ENCODE peak calls at places on chromosomes 1 and 21, in five cellular contexts. One of them, this sample, is unnamed.

GRCh38 chr1:203424861-203425667 is 50.5 kb upstream of the PRELP start:
- DNase-seq in IMR-90: peak; percentile 53
- DNase-seq in epithelial cell of esophagus: no peak
- DNase-seq in AG09319: no peak
- DNase-seq in glutamatergic neuron: no peak
- DNase-seq in this sample: no peak

GRCh38 chr1:184791199-184791935 is 36.7 kb upstream of the EDEM3 start:
- DNase-seq in IMR-90: peak; percentile 77
- DNase-seq in epithelial cell of esophagus: no peak
- DNase-seq in AG09319: no peak
- DNase-seq in glutamatergic neuron: no peak
- DNase-seq in this sample: no peak

GRCh38 chr1:50967416-50968020 is 2.5 kb upstream of the CDKN2C start:
- DNase-seq in IMR-90: no peak
- DNase-seq in epithelial cell of esophagus: no peak
- DNase-seq in AG09319: no peak
- DNase-seq in glutamatergic neuron: no peak
- DNase-seq in this sample: no peak

GRCh38 chr1:13965770-13966398 is 265.9 kb downstream of the PRDM2 start:
- DNase-seq in IMR-90: peak; percentile 26
- DNase-seq in epithelial cell of esophagus: peak; percentile 52
- DNase-seq in AG09319: no peak
- DNase-seq in glutamatergic neuron: peak; percentile 74
- DNase-seq in this sample: peak; percentile 44

GRCh38 chr1:166951050-166951449 is 24.3 kb downstream of the ILDR2 start:
- DNase-seq in IMR-90: no peak
- DNase-seq in epithelial cell of esophagus: no peak
- DNase-seq in AG09319: no peak
- DNase-seq in glutamatergic neuron: no peak
- DNase-seq in this sample: no peak

GRCh38 chr1:196680107-196680506 is 28.3 kb downstream of the CFH start:
- DNase-seq in IMR-90: peak; percentile 60
- DNase-seq in epithelial cell of esophagus: peak; percentile 42
- DNase-seq in AG09319: no peak
- DNase-seq in glutamatergic neuron: no peak
- DNase-seq in this sample: no peak

GRCh38 chr1:59445040-59445439 is 148.1 kb downstream of the FGGY start:
- DNase-seq in IMR-90: no peak
- DNase-seq in epithelial cell of esophagus: peak; percentile 82
- DNase-seq in AG09319: no peak
- DNase-seq in glutamatergic neuron: no peak
- DNase-seq in this sample: peak; percentile 71

GRCh38 chr1:33319186-33319948 is 1.5 kb downstream of the A3GALT2 start:
- DNase-seq in IMR-90: no peak
- DNase-seq in epithelial cell of esophagus: no peak
- DNase-seq in AG09319: no peak
- DNase-seq in glutamatergic neuron: no peak
- DNase-seq in this sample: no peak

GRCh38 chr1:207495816-207496792 is at the start of gene CR1:
- DNase-seq in IMR-90: no peak
- DNase-seq in epithelial cell of esophagus: no peak
- DNase-seq in AG09319: no peak
- DNase-seq in glutamatergic neuron: peak; percentile 58
- DNase-seq in this sample: peak; percentile 54

GRCh38 chr1:3352952-3353331 is 101.5 kb upstream of the ARHGEF16 start:
- DNase-seq in IMR-90: no peak
- DNase-seq in epithelial cell of esophagus: no peak
- DNase-seq in AG09319: no peak
- DNase-seq in glutamatergic neuron: no peak
- DNase-seq in this sample: no peak

GRCh38 chr21:44920694-44921604 is at the start of gene ITGB2:
- DNase-seq in IMR-90: no peak
- DNase-seq in epithelial cell of esophagus: no peak
- DNase-seq in AG09319: no peak
- DNase-seq in glutamatergic neuron: peak; percentile 21
- DNase-seq in this sample: peak; percentile 69

GRCh38 chr1:30665621-30666020 is 57.8 kb downstream of the MATN1 start:
- DNase-seq in IMR-90: no peak
- DNase-seq in epithelial cell of esophagus: no peak
- DNase-seq in AG09319: no peak
- DNase-seq in glutamatergic neuron: peak; percentile 4
- DNase-seq in this sample: no peak

GRCh38 chr21:39595465-39595864 is 17.3 kb upstream of the B3GALT5 start:
- DNase-seq in IMR-90: no peak
- DNase-seq in epithelial cell of esophagus: no peak
- DNase-seq in AG09319: no peak
- DNase-seq in glutamatergic neuron: no peak
- DNase-seq in this sample: no peak

GRCh38 chr1:156705321-156705917 is at the start of gene CRABP2:
- DNase-seq in IMR-90: no peak
- DNase-seq in epithelial cell of esophagus: peak; percentile 41
- DNase-seq in AG09319: no peak
- DNase-seq in glutamatergic neuron: peak; percentile 61
- DNase-seq in this sample: no peak

GRCh38 chr1:203028784-203029553 is 2.7 kb downstream of the PPFIA4 start:
- DNase-seq in IMR-90: no peak
- DNase-seq in epithelial cell of esophagus: no peak
- DNase-seq in AG09319: no peak
- DNase-seq in glutamatergic neuron: peak; percentile 58
- DNase-seq in this sample: no peak

GRCh38 chr1:18574754-18575153 is 55.9 kb upstream of the PAX7 start:
- DNase-seq in IMR-90: no peak
- DNase-seq in epithelial cell of esophagus: no peak
- DNase-seq in AG09319: no peak
- DNase-seq in glutamatergic neuron: no peak
- DNase-seq in this sample: no peak

GRCh38 chr21:44380876-44381275 is 27.5 kb downstream of the TRPM2 start:
- DNase-seq in IMR-90: no peak
- DNase-seq in epithelial cell of esophagus: no peak
- DNase-seq in AG09319: no peak
- DNase-seq in glutamatergic neuron: no peak
- DNase-seq in this sample: no peak

GRCh38 chr1:201758508-201759050 is 70.4 kb upstream of the IPO9 start:
- DNase-seq in IMR-90: no peak
- DNase-seq in epithelial cell of esophagus: no peak
- DNase-seq in AG09319: no peak
- DNase-seq in glutamatergic neuron: no peak
- DNase-seq in this sample: no peak

GRCh38 chr1:89102055-89102454 is 23.9 kb downstream of the GBP2 start:
- DNase-seq in IMR-90: no peak
- DNase-seq in epithelial cell of esophagus: no peak
- DNase-seq in AG09319: no peak
- DNase-seq in glutamatergic neuron: no peak
- DNase-seq in this sample: no peak

GRCh38 chr1:160827418-160827817 is 31.4 kb downstream of the LY9 start:
- DNase-seq in IMR-90: no peak
- DNase-seq in epithelial cell of esophagus: peak; percentile 83
- DNase-seq in AG09319: no peak
- DNase-seq in glutamatergic neuron: no peak
- DNase-seq in this sample: peak; percentile 30

GRCh38 chr1:216533786-216534185 is 110.5 kb upstream of the USH2A start:
- DNase-seq in IMR-90: no peak
- DNase-seq in epithelial cell of esophagus: no peak
- DNase-seq in AG09319: no peak
- DNase-seq in glutamatergic neuron: no peak
- DNase-seq in this sample: no peak

GRCh38 chr1:61427516-61427915 is 297.4 kb downstream of the TM2D1 start:
- DNase-seq in IMR-90: no peak
- DNase-seq in epithelial cell of esophagus: no peak
- DNase-seq in AG09319: no peak
- DNase-seq in glutamatergic neuron: no peak
- DNase-seq in this sample: no peak

GRCh38 chr1:229621663-229622062 is 4.3 kb downstream of the TAF5L start:
- DNase-seq in IMR-90: peak; percentile 19
- DNase-seq in epithelial cell of esophagus: peak; percentile 13
- DNase-seq in AG09319: no peak
- DNase-seq in glutamatergic neuron: no peak
- DNase-seq in this sample: no peak
- TF ChIP-seq CTCF in IMR-90: no peak
- TF ChIP-seq CTCF in epithelial cell of esophagus: no peak
- TF ChIP-seq CTCF in AG09319: no peak
- TF ChIP-seq CTCF in glutamatergic neuron: no peak
- TF ChIP-seq CTCF in this sample: no peak

GRCh38 chr1:231584117-231584516 is 42.5 kb upstream of the DISC1 start:
- DNase-seq in IMR-90: peak; percentile 82
- DNase-seq in epithelial cell of esophagus: peak; percentile 66
- DNase-seq in AG09319: no peak
- DNase-seq in glutamatergic neuron: no peak
- DNase-seq in this sample: no peak
- TF ChIP-seq CTCF in IMR-90: peak; percentile 42
- TF ChIP-seq CTCF in epithelial cell of esophagus: peak; percentile 31
- TF ChIP-seq CTCF in AG09319: no peak
- TF ChIP-seq CTCF in glutamatergic neuron: no peak
- TF ChIP-seq CTCF in this sample: no peak

GRCh38 chr1:168783831-168784230 is 54.8 kb upstream of the DPT start:
- DNase-seq in IMR-90: no peak
- DNase-seq in epithelial cell of esophagus: peak; percentile 20
- DNase-seq in AG09319: no peak
- DNase-seq in glutamatergic neuron: no peak
- DNase-seq in this sample: no peak
- TF ChIP-seq CTCF in IMR-90: no peak
- TF ChIP-seq CTCF in epithelial cell of esophagus: no peak
- TF ChIP-seq CTCF in AG09319: no peak
- TF ChIP-seq CTCF in glutamatergic neuron: no peak
- TF ChIP-seq CTCF in this sample: no peak

GRCh38 chr1:228217551-228218344 is 9.9 kb downstream of the OBSCN start:
- DNase-seq in IMR-90: no peak
- DNase-seq in epithelial cell of esophagus: no peak
- DNase-seq in AG09319: no peak
- DNase-seq in glutamatergic neuron: no peak
- DNase-seq in this sample: no peak
- TF ChIP-seq CTCF in IMR-90: no peak
- TF ChIP-seq CTCF in epithelial cell of esophagus: peak; percentile 11
- TF ChIP-seq CTCF in AG09319: peak; percentile 40
- TF ChIP-seq CTCF in glutamatergic neuron: peak; percentile 23
- TF ChIP-seq CTCF in this sample: no peak

This sample was measured in lung.